ENCODE peak calls at places on chromosomes 13 and 19, in four cellular contexts. O is omental fat pad, S is fibroblast of pulmonary artery, U is iPS-NIHi11. J is an unnamed sample.

GRCh38 chr19:50925734-50926133 is 14.5 kb upstream of the KLK4 start:
- DNase-seq in O (no peak), S (peak), U (no peak), J (no peak)

GRCh38 chr19:17779281-17779930 is 15.5 kb upstream of the B3GNT3 start:
- DNase-seq in O (no peak), S (peak), U (peak), J (peak)

GRCh38 chr19:1167687-1168561 is 6.1 kb downstream of the SBNO2 start:
- DNase-seq in O (no peak), S (no peak), U (no peak), J (no peak)

GRCh38 chr19:23917856-23918255 is 3.2 kb downstream of the ZNF726 start:
- DNase-seq in O (no peak), S (no peak), U (no peak), J (no peak)

GRCh38 chr19:10654610-10655456 is 687 bp downstream of the ILF3 start:
- DNase-seq in O (no peak), S (peak), U (peak), J (peak)

GRCh38 chr19:45463241-45463640 is 4.6 kb upstream of the FOSB start:
- DNase-seq in O (no peak), S (no peak), U (no peak), J (no peak)

GRCh38 chr19:4474504-4475136 is 2.5 kb downstream of the HDGFL2 start:
- DNase-seq in O (no peak), S (peak), U (peak), J (no peak)

GRCh38 chr19:2064788-2065524 is 13.9 kb upstream of the MKNK2 start:
- DNase-seq in O (no peak), S (no peak), U (no peak), J (no peak)

GRCh38 chr19:40803857-40804782 is 5.1 kb downstream of the EGLN2 start:
- DNase-seq in O (no peak), S (no peak), U (no peak), J (no peak)

GRCh38 chr19:55255618-55256423 is 3.0 kb downstream of the PPP6R1 start:
- DNase-seq in O (no peak), S (peak), U (no peak), J (no peak)

GRCh38 chr13:48731957-48732569 is 78.3 kb downstream of the CYSLTR2 start:
- DNase-seq in O (no peak), S (peak), U (peak), J (no peak)

GRCh38 chr13:39910833-39911232 is 255.4 kb downstream of the COG6 start:
- DNase-seq in O (no peak), S (peak), U (no peak), J (no peak)

GRCh38 chr19:4583961-4584669 is 24.6 kb upstream of the SEMA6B start:
- DNase-seq in O (no peak), S (peak), U (peak), J (no peak)

GRCh38 chr19:17610384-17610783 is 54.9 kb downstream of the COLGALT1 start:
- DNase-seq in O (no peak), S (peak), U (peak), J (no peak)

GRCh38 chr13:111482126-111482525 is 161.7 kb downstream of the TEX29 start:
- DNase-seq in O (no peak), S (no peak), U (no peak), J (peak)

GRCh38 chr13:83773961-83774360 is 108.3 kb downstream of the SLITRK1 start:
- DNase-seq in O (no peak), S (peak), U (no peak), J (no peak)

GRCh38 chr19:51687791-51688664 is 5.1 kb upstream of the SPACA6 start:
- DNase-seq in O (no peak), S (peak), U (peak), J (no peak)

GRCh38 chr19:34269968-34270621 is 15.7 kb downstream of the GARRE1 start:
- DNase-seq in O (no peak), S (peak), U (peak), J (peak)

GRCh38 chr19:48836089-48837017 is at the start of gene HSD17B14:
- DNase-seq in O (no peak), S (peak), U (peak), J (no peak)

GRCh38 chr19:6230991-6231448 is 48.8 kb downstream of the MLLT1 start:
- DNase-seq in O (no peak), S (no peak), U (no peak), J (no peak)

GRCh38 chr19:3319643-3320353 is 46.6 kb upstream of the NFIC start:
- DNase-seq in O (no peak), S (no peak), U (peak), J (no peak)

GRCh38 chr13:43054803-43055802 is 31.7 kb downstream of the DNAJC15 start:
- DNase-seq in O (no peak), S (peak), U (peak), J (no peak)

GRCh38 chr19:33214621-33215020 is 11.0 kb downstream of the SLC7A10 start:
- DNase-seq in O (no peak), S (peak), U (peak), J (no peak)

GRCh38 chr19:45483033-45483432 is 13.8 kb downstream of the RTN2 start:
- DNase-seq in O (no peak), S (no peak), U (no peak), J (no peak)

GRCh38 chr19:18020212-18021067 is 12.5 kb downstream of the ARRDC2 start:
- DNase-seq in O (no peak), S (peak), U (peak), J (peak)

GRCh38 chr13:50244913-50245574 is 229.8 kb downstream of the KCNRG start:
- DNase-seq in O (no peak), S (peak), U (no peak), J (no peak)

J was measured in lower leg skin.